ENCODE peak calls at places on chromosomes 1 and 21, in four cellular contexts. T is tibial nerve, R is HepG2, K is transverse colon. M is an unnamed sample.

GRCh38 chr1:170664828-170665617 is 1.1 kb downstream of the PRRX1 start:
- DNase-seq in T (no peak), R (no peak), K (peak; percentile 34), M (no peak)

GRCh38 chr1:36225298-36225899 is 1.2 kb downstream of the THRAP3 start:
- DNase-seq in T (no peak), R (no peak), K (no peak), M (no peak)

GRCh38 chr1:229102741-229103480 is 168.0 kb upstream of the RAB4A start:
- DNase-seq in T (no peak), R (no peak), K (no peak), M (no peak)

GRCh38 chr1:56436912-56437403 is 142.4 kb downstream of the PLPP3 start:
- DNase-seq in T (no peak), R (peak; percentile 93), K (no peak), M (no peak)

GRCh38 chr1:67270569-67270968 is 37.1 kb upstream of the IL12RB2 start:
- DNase-seq in T (no peak), R (no peak), K (no peak), M (no peak)

GRCh38 chr1:218521414-218522169 is 176.5 kb downstream of the TGFB2 start:
- DNase-seq in T (peak; percentile 74), R (peak; percentile 45), K (peak; percentile 48), M (peak; percentile 51)

GRCh38 chr1:2966435-2966834 is 54.8 kb upstream of the ACTRT2 start:
- DNase-seq in T (no peak), R (no peak), K (no peak), M (peak; percentile 44)

GRCh38 chr1:94017155-94017829 is 103.7 kb downstream of the ABCA4 start:
- DNase-seq in T (no peak), R (no peak), K (no peak), M (no peak)

GRCh38 chr1:29122987-29123870 is 474 bp downstream of the TMEM200B start:
- DNase-seq in T (no peak), R (no peak), K (peak; percentile 21), M (no peak)

GRCh38 chr1:19563336-19564097 is 78.2 kb upstream of the CAPZB start:
- DNase-seq in T (peak; percentile 70), R (no peak), K (peak; percentile 38), M (peak; percentile 81)

GRCh38 chr1:236066054-236066453 is 1.2 kb upstream of the NID1 start:
- DNase-seq in T (no peak), R (no peak), K (no peak), M (no peak)

GRCh38 chr1:28412731-28413130 is 43.2 kb downstream of the PHACTR4 start:
- DNase-seq in T (no peak), R (no peak), K (no peak), M (no peak)

GRCh38 chr1:71390518-71390917 is 309.7 kb upstream of the ZRANB2 start:
- DNase-seq in T (no peak), R (no peak), K (no peak), M (no peak)

GRCh38 chr1:207811920-207812720 is 60.3 kb downstream of the CD46 start:
- DNase-seq in T (no peak), R (peak; percentile 64), K (no peak), M (peak; percentile 92)

GRCh38 chr1:25680701-25681100 is 64.1 kb downstream of the MAN1C1 start:
- DNase-seq in T (no peak), R (no peak), K (no peak), M (no peak)

GRCh38 chr1:209587778-209588177 is 4.3 kb downstream of the CAMK1G start:
- DNase-seq in T (no peak), R (no peak), K (no peak), M (no peak)

GRCh38 chr1:235809949-235810348 is 56.8 kb downstream of the LYST start:
- DNase-seq in T (no peak), R (no peak), K (no peak), M (no peak)

GRCh38 chr1:212916395-212917133 is 33.8 kb upstream of the VASH2 start:
- DNase-seq in T (no peak), R (peak; percentile 50), K (peak; percentile 19), M (peak; percentile 90)

GRCh38 chr1:165645654-165646366 is 14.8 kb downstream of the MGST3 start:
- DNase-seq in T (no peak), R (peak; percentile 57), K (peak; percentile 88), M (no peak)

GRCh38 chr1:2786329-2787162 is 14.9 kb downstream of the TTC34 start:
- DNase-seq in T (peak; percentile 12), R (no peak), K (peak; percentile 57), M (peak; percentile 89)

GRCh38 chr1:93598861-93599439 is 82.7 kb downstream of the BCAR3 start:
- DNase-seq in T (no peak), R (no peak), K (no peak), M (no peak)

GRCh38 chr1:58823481-58824010 is 39.7 kb upstream of the JUN start:
- DNase-seq in T (no peak), R (no peak), K (no peak), M (no peak)

GRCh38 chr1:38919075-38919474 is 22.6 kb downstream of the RHBDL2 start:
- DNase-seq in T (no peak), R (peak; percentile 28), K (no peak), M (no peak)

GRCh38 chr1:199855580-199855979 is 171.9 kb upstream of the NR5A2 start:
- DNase-seq in T (no peak), R (no peak), K (no peak), M (no peak)

GRCh38 chr21:16536661-16537359 is 807.0 kb downstream of the USP25 start:
- DNase-seq in T (no peak), R (no peak), K (no peak), M (no peak)

DNA sequence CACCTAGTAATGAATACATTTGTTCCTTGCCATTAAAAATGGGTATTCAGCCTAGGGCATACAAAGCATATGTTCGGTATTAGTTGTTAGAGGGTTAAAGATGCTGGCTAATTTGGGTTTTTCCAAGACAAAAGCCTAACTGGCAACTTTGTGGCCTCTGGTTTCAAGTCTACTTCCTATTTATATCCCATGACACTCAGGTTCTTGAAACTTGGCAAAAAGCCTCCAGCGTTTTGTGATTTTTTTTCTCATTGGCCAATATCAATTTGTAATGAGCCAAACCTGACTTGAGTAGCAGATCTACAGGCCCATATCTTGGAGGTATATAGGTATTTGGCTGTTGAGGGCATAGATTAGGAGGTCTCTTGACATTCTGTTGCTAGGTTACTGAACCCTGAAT is 75.3 kb downstream of the C1orf21 start:
- DNase-seq in T (no peak), R (no peak), K (no peak), M (no peak)
- H3K4me3 ChIP-seq in T (no peak overlapping the region), R (no peak overlapping the region), K (no peak overlapping the region), M (no peak overlapping the region)

GRCh38 chr1:4424766-4425165 is 229.6 kb upstream of the AJAP1 start:
- DNase-seq in T (no peak), R (no peak), K (no peak), M (no peak)
- TF ChIP-seq EP300 in T (no peak), R (no peak), K (no peak), M (no peak)

DNA sequence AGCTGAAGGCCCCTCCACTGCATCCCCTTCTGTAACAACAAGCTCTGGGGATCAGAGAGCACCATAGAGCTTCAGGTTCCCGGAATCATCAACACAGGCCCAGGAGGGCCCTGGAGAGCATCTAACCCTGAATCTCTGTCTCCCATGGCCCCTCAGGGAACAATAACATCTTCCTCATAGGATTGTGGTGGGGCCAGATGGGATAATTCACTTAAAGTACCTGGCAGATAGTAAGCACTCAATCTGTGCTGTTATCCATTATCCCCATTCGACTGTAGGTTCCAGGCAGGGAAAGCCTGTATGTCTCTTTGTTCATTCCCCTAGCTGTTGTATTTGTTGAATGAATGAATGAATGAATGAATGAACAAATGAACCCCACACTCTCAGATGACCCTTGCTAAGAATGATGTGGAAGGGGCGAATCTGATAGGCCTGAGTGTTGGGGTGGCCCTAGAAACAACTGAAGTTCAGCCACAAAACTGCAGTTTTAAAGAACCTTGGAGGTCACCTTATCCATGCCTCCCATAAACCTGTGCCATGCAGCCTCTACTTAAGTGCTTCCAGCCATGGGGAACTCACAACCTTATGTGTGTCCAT is 14.5 kb downstream of the LAPTM5 start:
- DNase-seq in T (no peak), R (no peak), K (no peak), M (no peak)
- H3K4me3 ChIP-seq in T (no peak overlapping the region), R (no peak overlapping the region), K (no peak overlapping the region), M (no peak overlapping the region)

DNA sequence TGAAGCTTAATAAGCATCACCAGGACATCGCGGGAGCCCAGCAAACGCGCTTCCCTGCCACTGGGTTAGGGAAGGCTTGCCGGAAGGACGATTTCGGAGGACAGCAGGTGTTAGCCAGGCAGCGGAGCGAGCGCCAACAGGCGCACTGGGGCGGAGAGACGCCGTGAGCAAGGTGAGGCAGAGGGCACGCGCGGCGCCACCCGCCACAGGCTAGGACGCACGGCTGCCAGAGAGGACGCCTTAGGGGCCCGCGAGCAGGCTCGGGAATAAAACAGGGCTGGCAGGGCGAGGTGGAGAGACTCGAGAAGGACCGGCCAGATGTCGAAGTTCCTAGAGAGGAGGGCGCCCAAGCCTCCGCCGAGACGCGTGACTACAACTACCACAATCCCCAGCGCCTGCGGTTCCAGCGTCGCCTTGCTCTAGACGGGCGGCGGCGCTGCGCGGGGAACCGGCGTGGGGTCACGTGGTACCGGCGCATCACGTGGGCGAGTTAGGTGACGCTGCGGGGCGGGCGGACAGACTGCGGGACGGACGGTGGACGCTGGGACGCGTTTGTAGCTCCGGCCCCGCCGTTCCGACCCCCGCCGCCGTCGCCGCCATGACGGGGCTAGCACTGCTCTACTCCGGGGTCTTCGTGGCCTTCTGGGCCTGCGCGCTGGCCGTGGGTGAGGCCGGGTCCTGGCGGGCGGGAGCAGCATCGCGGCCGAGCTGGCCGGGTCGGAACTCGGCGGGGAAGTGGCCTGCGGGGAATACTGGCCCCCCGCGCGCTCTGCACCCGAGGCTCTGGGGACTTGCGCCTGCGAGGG is at the start of gene ATP6V0B:
- DNase-seq in T (peak; percentile 97), R (peak; percentile 84), K (peak; percentile 98), M (peak; percentile 98)
- TF ChIP-seq EP300 in T (peak; percentile 96), R (no peak), K (no peak), M (no peak)

GRCh38 chr1:8421721-8422120 is 103.8 kb downstream of the SLC45A1 start:
- DNase-seq in T (peak; percentile 30), R (no peak), K (peak; percentile 22), M (no peak)
- H3K4me3 ChIP-seq in T (peak overlapping the region; percentile 79), R (peak overlapping the region; percentile 81), K (peak overlapping the region; percentile 89), M (peak overlapping the region; percentile 90)

DNA sequence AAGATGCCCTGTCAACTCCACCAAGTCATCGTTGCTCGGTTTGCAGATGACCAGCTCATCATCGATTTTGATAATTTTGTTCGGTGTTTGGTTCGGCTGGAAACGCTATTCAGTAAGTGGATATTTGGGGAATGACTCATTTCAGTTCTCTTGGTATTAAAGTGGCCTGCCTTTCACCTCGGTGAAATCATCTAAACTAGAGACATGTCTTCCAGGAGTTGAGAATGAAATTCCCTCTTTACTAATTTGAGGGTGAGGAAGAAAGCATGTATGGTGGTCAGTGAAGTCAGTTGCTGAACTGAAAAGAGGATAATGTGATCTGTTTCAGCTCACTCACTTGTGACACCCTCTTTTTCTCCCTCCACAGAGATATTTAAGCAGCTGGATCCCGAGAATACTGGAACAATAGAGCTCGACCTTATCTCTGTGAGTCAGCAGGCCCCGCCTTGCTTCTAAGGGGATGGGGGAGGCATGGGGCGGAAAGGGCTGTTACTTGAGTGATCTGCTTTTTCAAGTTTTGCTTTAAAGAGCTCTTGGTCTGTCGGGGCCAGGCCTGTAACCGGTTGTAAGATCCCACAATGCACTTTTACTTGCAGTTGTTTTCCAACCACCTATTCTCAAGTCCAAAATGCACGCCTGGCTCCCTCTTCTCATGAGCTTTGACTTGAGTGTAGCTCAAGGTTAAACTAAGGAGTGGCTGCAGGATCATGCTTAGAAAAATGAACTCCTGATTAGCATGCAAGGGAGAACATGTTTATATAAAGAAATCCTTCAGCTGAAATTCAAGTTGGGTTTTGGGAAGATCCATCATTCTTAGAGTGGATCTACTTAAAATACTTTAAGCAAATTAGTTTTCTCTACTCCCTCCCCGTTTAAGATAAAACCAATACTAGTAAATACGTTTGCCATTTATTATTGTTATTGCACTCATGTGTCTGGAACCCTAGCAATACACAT is 59.8 kb downstream of the CAPN2 start:
- DNase-seq in T (peak; percentile 39), R (no peak), K (no peak), M (peak; percentile 80)
- TF ChIP-seq EP300 in T (no peak), R (no peak), K (no peak), M (peak; percentile 27)

M was measured in upper lobe of left lung.